ENCODE peak calls at places on chromosomes 3 and 15, in six cellular contexts. K is kidney, P is thoracic aorta, B is endothelial cell of umbilical vein, X is Peyer's patch, L is IMR-90. N is an unnamed sample. For H3K36me3 and H3K4me1, the result is how much of the 10 kb centered on the place peaks cover.

GRCh38 chr3:117898722-117899121 is 1135.9 kb downstream of the IGSF11 start:
- DNase-seq in K (no peak), P (no peak), B (peak), X (no peak), L (no peak), N (no peak)

GRCh38 chr3:66609660-66610547 is 109.1 kb upstream of the LRIG1 start:
- DNase-seq in K (no peak), P (no peak), B (no peak), X (no peak), L (peak), N (no peak)

GRCh38 chr3:14532691-14533456 is 7.3 kb downstream of the GRIP2 start:
- DNase-seq in K (peak), P (no peak), B (no peak), X (peak), L (no peak), N (no peak)

GRCh38 chr3:58179235-58180098 is 31.3 kb downstream of the DNASE1L3 start:
- DNase-seq in K (no peak), P (no peak), B (no peak), X (no peak), L (no peak), N (no peak)

GRCh38 chr15:82750831-82751181 is 41.1 kb upstream of the AP3B2 start:
- DNase-seq in K (no peak), P (no peak), B (no peak), X (no peak), L (no peak), N (no peak)

GRCh38 chr3:153215971-153216370 is 53.9 kb downstream of the RAP2B start:
- DNase-seq in K (no peak), P (no peak), B (peak), X (no peak), L (no peak), N (no peak)

GRCh38 chr15:101017041-101017754 is 98.0 kb downstream of the LRRK1 start:
- DNase-seq in K (peak), P (no peak), B (no peak), X (no peak), L (peak), N (no peak)

GRCh38 chr3:186783731-186784515 is 546 bp downstream of the EIF4A2 start:
- DNase-seq in K (peak), P (peak), B (peak), X (peak), L (peak), N (peak)

GRCh38 chr15:79314186-79314585 is 3.3 kb downstream of the TMED3 start:
- DNase-seq in K (no peak), P (no peak), B (no peak), X (no peak), L (no peak), N (no peak)

GRCh38 chr15:70632079-70632850 is 131.1 kb downstream of the UACA start:
- DNase-seq in K (no peak), P (no peak), B (no peak), X (no peak), L (peak), N (no peak)

GRCh38 chr3:189710620-189711388 is 79.6 kb downstream of the TP63 start:
- DNase-seq in K (peak), P (no peak), B (peak), X (no peak), L (peak), N (no peak)

GRCh38 chr3:97934980-97935695 is 37.1 kb downstream of the RIOX2 start:
- DNase-seq in K (no peak), P (no peak), B (no peak), X (no peak), L (no peak), N (no peak)
- H3K36me3 ChIP-seq in K (under half), P (under half), B (under half), X (under half), L (under half), N (under half)

GRCh38 chr3:133573054-133573628 is 345 bp upstream of the CDV3 start:
- DNase-seq in K (peak), P (peak), B (peak), X (peak), L (peak), N (peak)
- TF ChIP-seq CTCF in K (no peak), P (no peak), B (no peak), X (peak), L (peak), N (peak)

DNA sequence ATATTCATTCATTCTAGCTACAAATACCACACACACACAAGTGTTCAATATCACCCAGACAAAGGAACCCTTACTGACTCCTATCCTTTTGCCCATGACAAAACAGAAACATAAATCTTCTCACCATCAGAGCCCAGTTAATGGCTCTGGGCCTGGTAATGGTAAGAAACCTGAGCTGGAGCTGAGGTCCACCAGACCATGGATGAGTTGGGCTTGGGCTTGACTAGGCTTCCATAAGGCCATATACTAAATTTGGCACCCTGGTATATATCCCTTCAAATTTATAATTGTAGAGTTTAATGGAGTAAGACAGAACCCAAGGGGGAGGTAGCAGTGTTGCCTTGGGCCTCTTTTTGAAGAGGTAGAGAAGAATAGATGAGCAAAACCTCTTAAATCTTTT is 29.4 kb downstream of the GPR176 start:
- DNase-seq in K (no peak), P (no peak), B (no peak), X (no peak), L (no peak), N (no peak)
- H3K4me1 ChIP-seq in K (under half), P (under half), B (under half), X (under half), L (under half), N (under half)

DNA sequence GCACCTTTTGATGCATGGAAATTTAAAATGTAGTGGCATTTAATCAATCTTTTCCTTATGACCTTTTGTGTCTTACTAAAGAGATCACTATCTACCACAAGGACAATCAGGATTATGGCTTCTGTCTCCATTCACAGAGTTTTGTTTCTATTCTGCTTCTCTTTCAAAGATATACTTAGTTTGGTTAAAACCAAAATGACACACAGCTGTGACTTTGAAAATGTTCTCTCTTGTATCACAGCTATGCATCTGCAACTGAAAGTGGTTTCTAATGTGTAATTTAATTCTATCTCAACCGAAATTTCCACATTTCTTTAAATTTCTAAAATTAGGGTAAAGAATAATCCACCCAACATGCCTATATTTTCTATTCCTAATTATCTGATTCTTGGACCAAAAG is 27.7 kb downstream of the HLTF start:
- DNase-seq in K (no peak), P (no peak), B (no peak), X (no peak), L (no peak), N (no peak)
- H3K36me3 ChIP-seq in K (under half), P (under half), B (under half), X (under half), L (under half), N (under half)

N was measured in upper lobe of right lung.